ENCODE peak calls at places on chromosomes 13 and 19, in seven cellular contexts. D, K, C, O, H, W and X are unnamed samples.
A peak's percentile ranks its signal among the peaks of the same experiment; 100 is the strongest.

GRCh38 chr13:31786011-31786410 is 46.7 kb downstream of the RXFP2 start:
- DNase-seq in D (no peak), K (no peak), C (no peak), O (no peak), H (peak; percentile 74), W (no peak), X (no peak)

GRCh38 chr13:40502236-40502635 is 164.2 kb downstream of the FOXO1 start:
- DNase-seq in D (no peak), K (no peak), C (no peak), O (no peak), H (no peak), W (no peak), X (no peak)

GRCh38 chr13:113803409-113804016 is 44.5 kb downstream of the TMEM255B start:
- DNase-seq in D (peak; percentile 44), K (no peak), C (no peak), O (no peak), H (no peak), W (no peak), X (no peak)

GRCh38 chr19:54062643-54063042 is 1.1 kb downstream of the VSTM1 start:
- DNase-seq in D (no peak), K (no peak), C (no peak), O (peak; percentile 20), H (no peak), W (no peak), X (peak; percentile 82)

GRCh38 chr13:21481359-21481758 is 22.3 kb upstream of the ZDHHC20 start:
- DNase-seq in D (no peak), K (no peak), C (no peak), O (no peak), H (no peak), W (no peak), X (no peak)

GRCh38 chr19:51552996-51553725 is 17.9 kb upstream of the ZNF175 start:
- DNase-seq in D (peak; percentile 71), K (peak; percentile 23), C (peak; percentile 47), O (peak; percentile 80), H (peak; percentile 80), W (peak; percentile 33), X (peak; percentile 71)

GRCh38 chr13:52414963-52415362 is 9.0 kb upstream of the THSD1 start:
- DNase-seq in D (no peak), K (no peak), C (peak; percentile 69), O (no peak), H (peak; percentile 61), W (no peak), X (no peak)

GRCh38 chr13:41976491-41976890 is 15.6 kb upstream of the VWA8 start:
- DNase-seq in D (no peak), K (no peak), C (no peak), O (no peak), H (no peak), W (no peak), X (no peak)

GRCh38 chr13:75637101-75637774 is 1.1 kb downstream of the LMO7 start:
- DNase-seq in D (no peak), K (no peak), C (no peak), O (no peak), H (peak; percentile 21), W (no peak), X (no peak)

GRCh38 chr19:57978586-57979289 is 4.4 kb upstream of the C19orf18 start:
- DNase-seq in D (no peak), K (no peak), C (no peak), O (no peak), H (no peak), W (no peak), X (no peak)

GRCh38 chr13:112648101-112648500 is 41.7 kb upstream of the ATP11A start:
- DNase-seq in D (no peak), K (no peak), C (no peak), O (no peak), H (no peak), W (no peak), X (peak; percentile 20)

GRCh38 chr19:44640518-44640917 is 3.2 kb upstream of the PVR start:
- DNase-seq in D (no peak), K (no peak), C (peak; percentile 58), O (no peak), H (peak; percentile 73), W (no peak), X (no peak)

GRCh38 chr13:25977216-25977615 is 74.6 kb downstream of the SHISA2 start:
- DNase-seq in D (no peak), K (no peak), C (no peak), O (no peak), H (no peak), W (no peak), X (no peak)

DNA sequence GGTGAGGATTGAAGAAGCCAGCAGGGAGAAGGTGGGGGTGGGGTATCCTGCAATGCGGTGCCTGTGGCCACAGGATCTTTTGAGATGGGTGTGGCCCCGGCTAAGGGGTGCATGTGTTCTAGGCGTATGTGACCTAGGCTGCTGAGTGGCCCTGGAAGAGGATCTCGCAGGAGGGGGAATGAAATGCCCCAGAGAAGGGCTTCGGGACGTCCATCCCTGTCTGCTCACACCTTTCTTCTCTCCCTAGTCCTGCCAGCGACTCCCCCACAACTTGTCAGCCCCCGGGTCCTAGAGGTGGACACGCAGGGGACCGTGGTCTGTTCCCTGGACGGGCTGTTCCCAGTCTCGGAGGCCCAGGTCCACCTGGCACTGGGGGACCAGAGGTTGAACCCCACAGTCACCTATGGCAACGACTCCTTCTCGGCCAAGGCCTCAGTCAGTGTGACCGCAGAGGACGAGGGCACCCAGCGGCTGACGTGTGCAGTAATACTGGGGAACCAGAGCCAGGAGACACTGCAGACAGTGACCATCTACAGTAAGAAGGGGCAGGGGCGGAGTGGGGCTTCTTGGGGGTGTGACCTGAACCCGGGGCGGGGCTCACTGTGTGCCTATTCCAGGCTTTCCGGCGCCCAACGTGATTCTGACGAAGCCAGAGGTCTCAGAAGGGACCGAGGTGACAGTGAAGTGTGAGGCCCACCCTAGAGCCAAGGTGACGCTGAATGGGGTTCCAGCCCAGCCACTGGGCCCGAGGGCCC is 2.8 kb upstream of the ICAM4 start:
- DNase-seq in D (no peak), K (no peak), C (no peak), O (no peak), H (no peak), W (no peak), X (no peak)
- H3K4me3 ChIP-seq in D (no peak overlapping the region), K (no peak overlapping the region), C (no peak overlapping the region), O (no peak overlapping the region), H (no peak overlapping the region), W (no peak overlapping the region), X (peak overlapping the region; percentile 35)

DNA sequence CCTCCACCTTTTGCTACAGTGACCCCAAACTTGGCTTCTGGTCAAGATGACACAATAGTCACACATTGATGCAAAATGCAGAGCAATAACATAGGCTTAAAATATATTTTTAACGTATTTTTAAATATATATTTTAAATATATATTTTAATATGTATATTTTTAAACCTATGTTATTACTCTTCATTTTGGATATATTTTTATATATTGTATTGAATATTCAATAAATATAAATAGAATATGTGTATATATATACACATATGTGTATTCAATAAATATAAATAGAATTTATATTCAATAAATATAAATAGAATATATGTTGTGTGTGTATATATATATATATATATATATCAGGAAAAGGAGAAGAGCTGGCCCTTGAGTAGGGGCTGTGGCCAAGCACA is 115.6 kb downstream of the POU4F1 start:
- DNase-seq in D (no peak), K (no peak), C (no peak), O (no peak), H (no peak), W (no peak), X (no peak)
- H3K27ac ChIP-seq in D (no peak overlapping the region), K (no peak overlapping the region), C (no peak overlapping the region), O (no peak overlapping the region), H (no peak overlapping the region), W (no peak overlapping the region), X (no peak overlapping the region)

GRCh38 chr19:2542341-2543069 is 66.6 kb downstream of the GADD45B start:
- DNase-seq in D (no peak), K (no peak), C (peak; percentile 71), O (peak; percentile 71), H (peak; percentile 29), W (no peak), X (peak; percentile 55)

GRCh38 chr19:2543463-2544442 is 67.8 kb downstream of the GADD45B start:
- DNase-seq in D (peak; percentile 97), K (peak; percentile 93), C (peak; percentile 98), O (peak; percentile 97), H (peak; percentile 99), W (peak; percentile 77), X (peak; percentile 91)

GRCh38 chr19:2540251-2540645 is 64.3 kb downstream of the GADD45B start:
- DNase-seq in D (no peak), K (no peak), C (no peak), O (no peak), H (no peak), W (no peak), X (no peak)

GRCh38 chr19:2538096-2538757 is 62.3 kb downstream of the GADD45B start:
- DNase-seq in D (peak; percentile 6), K (no peak), C (no peak), O (no peak), H (no peak), W (no peak), X (no peak)

DNA sequence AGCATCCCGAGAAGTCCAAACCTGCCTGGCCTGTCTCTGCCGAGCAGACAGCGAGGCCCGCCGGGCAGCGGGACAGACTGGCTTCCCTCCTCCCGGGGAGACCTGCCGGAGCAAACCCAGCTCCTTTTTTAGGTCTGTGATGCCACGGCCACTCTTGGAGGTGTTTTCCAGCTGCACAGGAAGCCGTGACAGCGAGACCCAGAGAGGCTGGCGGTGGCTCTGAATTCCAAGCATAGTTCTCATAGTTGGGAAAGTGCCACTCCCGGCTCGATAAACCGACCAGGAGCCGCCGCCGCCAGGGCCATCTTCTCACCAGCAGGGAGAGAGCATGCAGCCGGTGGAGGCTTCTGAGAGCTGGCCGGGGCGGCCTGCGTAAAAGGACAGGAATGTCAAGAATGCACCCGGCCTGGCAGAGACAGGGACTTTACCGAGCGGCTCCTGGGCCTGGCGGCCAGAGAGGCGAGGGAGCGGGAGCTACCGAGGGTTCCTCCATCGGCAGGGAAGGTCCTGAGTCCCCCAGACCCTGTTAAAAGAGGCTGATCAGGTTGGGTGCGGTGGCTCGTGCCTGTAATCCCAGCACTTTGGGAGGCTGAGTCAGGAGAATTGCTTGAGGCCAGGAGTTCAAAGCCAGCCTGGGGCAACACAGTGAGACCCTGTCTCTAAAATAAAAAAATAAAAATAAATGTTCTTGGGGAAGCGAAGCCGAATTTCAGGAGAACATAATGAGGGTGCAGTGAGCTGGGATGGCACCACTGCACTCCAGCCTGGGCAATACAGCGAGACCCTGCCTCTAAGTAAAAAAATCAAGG is 64.9 kb downstream of the GADD45B start:
- DNase-seq in D (peak; percentile 95), K (peak; percentile 95), C (peak; percentile 97), O (peak; percentile 88), H (peak; percentile 99), W (no peak), X (peak; percentile 92)
- H3K4me3 ChIP-seq in D (peak overlapping the region; percentile 11), K (peak overlapping the region; percentile 39), C (peak overlapping the region; percentile 0), O (no peak overlapping the region), H (peak overlapping the region; percentile 1), W (no peak overlapping the region), X (peak overlapping the region; percentile 17)

DNA sequence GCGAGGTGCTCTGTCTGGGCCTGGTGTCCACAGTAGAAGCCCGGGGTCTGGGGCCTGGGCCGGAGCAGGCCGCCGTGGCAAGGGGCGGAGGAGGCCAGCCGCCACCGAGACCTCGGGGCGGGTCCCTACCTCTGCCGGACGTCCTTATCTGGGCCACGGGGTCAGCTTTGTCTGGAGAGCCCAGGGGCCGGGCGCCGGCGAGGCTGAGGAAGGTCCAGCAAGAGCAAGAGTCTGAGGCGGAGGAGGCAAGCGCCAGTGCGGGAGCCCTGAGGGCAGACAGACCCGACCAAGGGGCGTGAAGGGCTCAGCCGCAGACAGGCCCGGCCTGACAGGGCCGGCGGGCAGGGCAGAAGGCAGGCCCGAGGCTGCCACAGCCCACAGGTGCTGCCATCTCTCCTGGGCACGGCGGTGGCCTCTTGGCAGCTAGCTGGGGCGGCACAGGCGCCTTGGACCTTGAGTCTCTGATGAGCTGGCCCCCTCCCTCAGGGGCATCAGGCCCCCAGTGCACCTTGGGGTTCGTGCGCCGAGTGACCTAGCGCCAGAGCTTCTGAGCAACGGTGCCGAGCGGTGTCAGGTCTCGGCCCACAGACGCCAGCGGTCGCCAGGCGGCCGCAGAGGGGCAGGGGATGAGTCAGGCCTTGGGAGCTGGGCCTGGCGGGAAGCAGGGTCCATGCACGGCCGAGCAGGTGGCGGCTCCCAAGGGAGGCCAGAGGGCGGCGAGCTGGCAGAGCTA is 19.1 kb upstream of the AKAP8 start:
- DNase-seq in D (peak; percentile 92), K (no peak), C (no peak), O (peak; percentile 74), H (no peak), W (no peak), X (no peak)
- H3K27ac ChIP-seq in D (peak overlapping the region; percentile 74), K (no peak overlapping the region), C (no peak overlapping the region), O (peak overlapping the region; percentile 49), H (no peak overlapping the region), W (no peak overlapping the region), X (no peak overlapping the region)